ENCODE peak calls at places on chromosomes 5 and 9, in eight cellular contexts. One of them, this sample, is unnamed.

GRCh38 chr9:131668439-131669233 is 71.2 kb downstream of the RAPGEF1 start:
- DNase-seq in WERI-Rb-1: no peak
- DNase-seq in fibroblast of mammary gland: peak; percentile 84
- DNase-seq in uterus: peak; percentile 37
- DNase-seq in GM12865: peak; percentile 83
- DNase-seq in lower leg skin: no peak
- DNase-seq in right lobe of liver: peak; percentile 42
- DNase-seq in GM10248: peak; percentile 73
- DNase-seq in this sample: no peak

GRCh38 chr9:123460091-123460490 is 104.1 kb downstream of the CRB2 start:
- DNase-seq in WERI-Rb-1: no peak
- DNase-seq in fibroblast of mammary gland: no peak
- DNase-seq in uterus: no peak
- DNase-seq in GM12865: no peak
- DNase-seq in lower leg skin: no peak
- DNase-seq in right lobe of liver: no peak
- DNase-seq in GM10248: no peak
- DNase-seq in this sample: no peak

GRCh38 chr9:137515338-137515724 is 34.9 kb downstream of the PNPLA7 start:
- DNase-seq in WERI-Rb-1: no peak
- DNase-seq in fibroblast of mammary gland: no peak
- DNase-seq in uterus: no peak
- DNase-seq in GM12865: no peak
- DNase-seq in lower leg skin: no peak
- DNase-seq in right lobe of liver: no peak
- DNase-seq in GM10248: no peak
- DNase-seq in this sample: no peak

GRCh38 chr9:101369286-101369685 is 15.5 kb downstream of the BAAT start:
- DNase-seq in WERI-Rb-1: no peak
- DNase-seq in fibroblast of mammary gland: peak; percentile 30
- DNase-seq in uterus: no peak
- DNase-seq in GM12865: no peak
- DNase-seq in lower leg skin: no peak
- DNase-seq in right lobe of liver: no peak
- DNase-seq in GM10248: no peak
- DNase-seq in this sample: no peak

GRCh38 chr9:3863114-3863528 is 337.3 kb upstream of the RFX3 start:
- DNase-seq in WERI-Rb-1: no peak
- DNase-seq in fibroblast of mammary gland: peak; percentile 98
- DNase-seq in uterus: no peak
- DNase-seq in GM12865: peak; percentile 60
- DNase-seq in lower leg skin: peak; percentile 27
- DNase-seq in right lobe of liver: no peak
- DNase-seq in GM10248: no peak
- DNase-seq in this sample: no peak

GRCh38 chr5:24633705-24634325 is 11.0 kb downstream of the CDH10 start:
- DNase-seq in WERI-Rb-1: no peak
- DNase-seq in fibroblast of mammary gland: peak; percentile 38
- DNase-seq in uterus: no peak
- DNase-seq in GM12865: peak; percentile 32
- DNase-seq in lower leg skin: no peak
- DNase-seq in right lobe of liver: no peak
- DNase-seq in GM10248: peak; percentile 8
- DNase-seq in this sample: no peak

GRCh38 chr5:10456583-10457562 is 15.2 kb downstream of the ROPN1L start:
- DNase-seq in WERI-Rb-1: no peak
- DNase-seq in fibroblast of mammary gland: peak; percentile 88
- DNase-seq in uterus: no peak
- DNase-seq in GM12865: no peak
- DNase-seq in lower leg skin: no peak
- DNase-seq in right lobe of liver: peak; percentile 36
- DNase-seq in GM10248: no peak
- DNase-seq in this sample: peak; percentile 59

GRCh38 chr9:2066312-2067273 is 51.4 kb downstream of the SMARCA2 start:
- DNase-seq in WERI-Rb-1: no peak
- DNase-seq in fibroblast of mammary gland: peak; percentile 25
- DNase-seq in uterus: no peak
- DNase-seq in GM12865: no peak
- DNase-seq in lower leg skin: no peak
- DNase-seq in right lobe of liver: no peak
- DNase-seq in GM10248: no peak
- DNase-seq in this sample: no peak

GRCh38 chr9:120580591-120580896 is 577 bp upstream of the CDK5RAP2 start:
- DNase-seq in WERI-Rb-1: no peak
- DNase-seq in fibroblast of mammary gland: no peak
- DNase-seq in uterus: no peak
- DNase-seq in GM12865: no peak
- DNase-seq in lower leg skin: no peak
- DNase-seq in right lobe of liver: no peak
- DNase-seq in GM10248: no peak
- DNase-seq in this sample: no peak

GRCh38 chr9:77403244-77403643 is 225.9 kb downstream of the VPS13A start:
- DNase-seq in WERI-Rb-1: no peak
- DNase-seq in fibroblast of mammary gland: peak; percentile 73
- DNase-seq in uterus: no peak
- DNase-seq in GM12865: no peak
- DNase-seq in lower leg skin: no peak
- DNase-seq in right lobe of liver: no peak
- DNase-seq in GM10248: no peak
- DNase-seq in this sample: no peak

GRCh38 chr5:113274836-113275414 is 159.9 kb downstream of the TSSK1B start:
- DNase-seq in WERI-Rb-1: no peak
- DNase-seq in fibroblast of mammary gland: no peak
- DNase-seq in uterus: no peak
- DNase-seq in GM12865: no peak
- DNase-seq in lower leg skin: no peak
- DNase-seq in right lobe of liver: no peak
- DNase-seq in GM10248: no peak
- DNase-seq in this sample: no peak

GRCh38 chr5:98777295-98777694 is 3.8 kb downstream of the RGMB start:
- DNase-seq in WERI-Rb-1: no peak
- DNase-seq in fibroblast of mammary gland: no peak
- DNase-seq in uterus: no peak
- DNase-seq in GM12865: no peak
- DNase-seq in lower leg skin: no peak
- DNase-seq in right lobe of liver: no peak
- DNase-seq in GM10248: no peak
- DNase-seq in this sample: no peak

GRCh38 chr5:9529041-9529480 is 16.8 kb downstream of the SEMA5A start:
- DNase-seq in WERI-Rb-1: no peak
- DNase-seq in fibroblast of mammary gland: no peak
- DNase-seq in uterus: no peak
- DNase-seq in GM12865: peak; percentile 18
- DNase-seq in lower leg skin: no peak
- DNase-seq in right lobe of liver: peak; percentile 93
- DNase-seq in GM10248: no peak
- DNase-seq in this sample: no peak

GRCh38 chr9:25857167-25857566 is 178.9 kb upstream of the TUSC1 start:
- DNase-seq in WERI-Rb-1: no peak
- DNase-seq in fibroblast of mammary gland: no peak
- DNase-seq in uterus: no peak
- DNase-seq in GM12865: no peak
- DNase-seq in lower leg skin: no peak
- DNase-seq in right lobe of liver: no peak
- DNase-seq in GM10248: no peak
- DNase-seq in this sample: no peak

GRCh38 chr9:3508531-3509374 is 17.0 kb downstream of the RFX3 start:
- DNase-seq in WERI-Rb-1: peak; percentile 37
- DNase-seq in fibroblast of mammary gland: peak; percentile 5
- DNase-seq in uterus: no peak
- DNase-seq in GM12865: peak; percentile 41
- DNase-seq in lower leg skin: no peak
- DNase-seq in right lobe of liver: no peak
- DNase-seq in GM10248: no peak
- DNase-seq in this sample: no peak

GRCh38 chr5:140480310-140481014 is 67.0 kb upstream of the EIF4EBP3 start:
- DNase-seq in WERI-Rb-1: no peak
- DNase-seq in fibroblast of mammary gland: peak; percentile 33
- DNase-seq in uterus: no peak
- DNase-seq in GM12865: no peak
- DNase-seq in lower leg skin: no peak
- DNase-seq in right lobe of liver: no peak
- DNase-seq in GM10248: no peak
- DNase-seq in this sample: no peak

GRCh38 chr9:34963577-34963976 is 5.5 kb downstream of the PHF24 start:
- DNase-seq in WERI-Rb-1: no peak
- DNase-seq in fibroblast of mammary gland: no peak
- DNase-seq in uterus: no peak
- DNase-seq in GM12865: no peak
- DNase-seq in lower leg skin: no peak
- DNase-seq in right lobe of liver: no peak
- DNase-seq in GM10248: no peak
- DNase-seq in this sample: no peak

GRCh38 chr5:41707853-41708603 is 162.2 kb downstream of the OXCT1 start:
- DNase-seq in WERI-Rb-1: peak; percentile 10
- DNase-seq in fibroblast of mammary gland: peak; percentile 66
- DNase-seq in uterus: no peak
- DNase-seq in GM12865: peak; percentile 54
- DNase-seq in lower leg skin: no peak
- DNase-seq in right lobe of liver: no peak
- DNase-seq in GM10248: peak; percentile 34
- DNase-seq in this sample: no peak
- TF ChIP-seq CTCF in WERI-Rb-1: peak; percentile 46
- TF ChIP-seq CTCF in fibroblast of mammary gland: peak; percentile 65
- TF ChIP-seq CTCF in uterus: no peak
- TF ChIP-seq CTCF in GM12865: peak; percentile 53
- TF ChIP-seq CTCF in lower leg skin: no peak
- TF ChIP-seq CTCF in right lobe of liver: no peak
- TF ChIP-seq CTCF in GM10248: peak; percentile 53
- TF ChIP-seq CTCF in this sample: peak; percentile 77

GRCh38 chr5:136081192-136081591 is 51.5 kb upstream of the SMAD5 start:
- DNase-seq in WERI-Rb-1: no peak
- DNase-seq in fibroblast of mammary gland: no peak
- DNase-seq in uterus: no peak
- DNase-seq in GM12865: no peak
- DNase-seq in lower leg skin: no peak
- DNase-seq in right lobe of liver: peak; percentile 42
- DNase-seq in GM10248: no peak
- DNase-seq in this sample: no peak

GRCh38 chr5:136080113-136080482 is 51.3 kb downstream of the TGFBI start:
- DNase-seq in WERI-Rb-1: no peak
- DNase-seq in fibroblast of mammary gland: no peak
- DNase-seq in uterus: no peak
- DNase-seq in GM12865: no peak
- DNase-seq in lower leg skin: no peak
- DNase-seq in right lobe of liver: peak; percentile 44
- DNase-seq in GM10248: no peak
- DNase-seq in this sample: no peak

GRCh38 chr5:136080483-136081180 is 51.8 kb downstream of the TGFBI start:
- DNase-seq in WERI-Rb-1: peak; percentile 78
- DNase-seq in fibroblast of mammary gland: peak; percentile 95
- DNase-seq in uterus: peak; percentile 86
- DNase-seq in GM12865: peak; percentile 96
- DNase-seq in lower leg skin: peak; percentile 79
- DNase-seq in right lobe of liver: peak; percentile 95
- DNase-seq in GM10248: peak; percentile 82
- DNase-seq in this sample: no peak

GRCh38 chr5:136077046-136077445 is 48.3 kb downstream of the TGFBI start:
- DNase-seq in WERI-Rb-1: no peak
- DNase-seq in fibroblast of mammary gland: no peak
- DNase-seq in uterus: no peak
- DNase-seq in GM12865: no peak
- DNase-seq in lower leg skin: no peak
- DNase-seq in right lobe of liver: no peak
- DNase-seq in GM10248: no peak
- DNase-seq in this sample: no peak

GRCh38 chr5:136079195-136079985 is 50.6 kb downstream of the TGFBI start:
- DNase-seq in WERI-Rb-1: peak; percentile 31
- DNase-seq in fibroblast of mammary gland: no peak
- DNase-seq in uterus: no peak
- DNase-seq in GM12865: peak; percentile 22
- DNase-seq in lower leg skin: no peak
- DNase-seq in right lobe of liver: peak; percentile 35
- DNase-seq in GM10248: no peak
- DNase-seq in this sample: no peak
- TF ChIP-seq CTCF in WERI-Rb-1: peak; percentile 57
- TF ChIP-seq CTCF in fibroblast of mammary gland: no peak
- TF ChIP-seq CTCF in uterus: no peak
- TF ChIP-seq CTCF in GM12865: peak; percentile 32
- TF ChIP-seq CTCF in lower leg skin: no peak
- TF ChIP-seq CTCF in right lobe of liver: no peak
- TF ChIP-seq CTCF in GM10248: peak; percentile 33
- TF ChIP-seq CTCF in this sample: no peak

DNA sequence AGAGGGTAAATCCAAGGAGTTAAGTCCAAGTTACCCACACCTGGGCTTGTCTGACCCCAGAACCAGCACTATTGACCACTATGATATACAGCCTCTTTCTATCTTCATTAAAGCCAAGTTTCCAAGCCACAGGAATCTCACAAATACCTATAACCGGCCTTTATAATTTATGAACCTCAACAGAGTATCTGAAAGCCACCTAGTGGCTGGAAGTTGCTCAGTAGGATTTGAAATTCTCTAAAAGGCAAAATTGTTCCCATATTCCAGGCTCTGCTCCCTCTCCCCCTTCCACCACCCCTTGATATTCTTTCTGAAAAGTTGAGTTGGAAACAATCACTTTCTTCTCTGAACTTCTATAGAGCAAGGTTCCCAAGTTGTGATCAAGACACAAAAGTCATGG is 106.4 kb upstream of the GPR151 start:
- DNase-seq in WERI-Rb-1: no peak
- DNase-seq in fibroblast of mammary gland: no peak
- DNase-seq in uterus: no peak
- DNase-seq in GM12865: no peak
- DNase-seq in lower leg skin: no peak
- DNase-seq in right lobe of liver: no peak
- DNase-seq in GM10248: no peak
- DNase-seq in this sample: no peak
- TF ChIP-seq CTCF in WERI-Rb-1: peak; percentile 45
- TF ChIP-seq CTCF in fibroblast of mammary gland: peak; percentile 25
- TF ChIP-seq CTCF in uterus: no peak
- TF ChIP-seq CTCF in GM12865: peak; percentile 24
- TF ChIP-seq CTCF in lower leg skin: no peak
- TF ChIP-seq CTCF in right lobe of liver: peak; percentile 44
- TF ChIP-seq CTCF in GM10248: no peak
- TF ChIP-seq CTCF in this sample: peak; percentile 67

DNA sequence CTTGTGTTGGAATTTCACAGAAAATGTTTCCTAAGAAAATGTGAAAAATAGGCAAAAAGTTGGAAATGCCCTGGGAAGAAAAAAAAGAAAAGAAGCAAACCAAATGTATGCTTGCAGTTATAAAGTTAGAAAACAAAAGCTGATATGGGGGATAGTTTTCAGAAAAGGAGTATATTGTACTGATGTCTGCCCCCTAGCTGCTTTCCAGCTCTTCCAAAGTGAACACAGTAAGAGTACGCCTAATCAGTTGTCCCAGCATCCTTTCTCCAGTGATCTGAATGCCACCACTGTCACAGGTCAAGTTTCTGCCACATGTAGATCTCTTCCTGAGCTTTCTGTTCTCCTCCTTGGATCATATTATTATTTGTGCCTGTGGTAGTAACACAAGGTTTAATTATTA is 5.8 kb downstream of the TYRP1 start:
- DNase-seq in WERI-Rb-1: no peak
- DNase-seq in fibroblast of mammary gland: no peak
- DNase-seq in uterus: no peak
- DNase-seq in GM12865: no peak
- DNase-seq in lower leg skin: no peak
- DNase-seq in right lobe of liver: no peak
- DNase-seq in GM10248: no peak
- DNase-seq in this sample: no peak
- TF ChIP-seq CTCF in WERI-Rb-1: peak; percentile 23
- TF ChIP-seq CTCF in fibroblast of mammary gland: peak; percentile 33
- TF ChIP-seq CTCF in uterus: no peak
- TF ChIP-seq CTCF in GM12865: no peak
- TF ChIP-seq CTCF in lower leg skin: no peak
- TF ChIP-seq CTCF in right lobe of liver: no peak
- TF ChIP-seq CTCF in GM10248: no peak
- TF ChIP-seq CTCF in this sample: no peak

GRCh38 chr5:172452398-172453205 is 1.7 kb downstream of the SH3PXD2B start:
- DNase-seq in WERI-Rb-1: no peak
- DNase-seq in fibroblast of mammary gland: peak; percentile 74
- DNase-seq in uterus: peak; percentile 64
- DNase-seq in GM12865: peak; percentile 15
- DNase-seq in lower leg skin: peak; percentile 45
- DNase-seq in right lobe of liver: no peak
- DNase-seq in GM10248: no peak
- DNase-seq in this sample: no peak
- TF ChIP-seq CTCF in WERI-Rb-1: no peak
- TF ChIP-seq CTCF in fibroblast of mammary gland: peak; percentile 22
- TF ChIP-seq CTCF in uterus: no peak
- TF ChIP-seq CTCF in GM12865: peak; percentile 26
- TF ChIP-seq CTCF in lower leg skin: no peak
- TF ChIP-seq CTCF in right lobe of liver: no peak
- TF ChIP-seq CTCF in GM10248: peak; percentile 6
- TF ChIP-seq CTCF in this sample: no peak

This sample was measured in chondrocyte.